ENCODE peak calls at places on chromosomes 7 and 10, in four cellular contexts. One of them, this sample, is unnamed.
A peak's percentile ranks its signal among the peaks of the same experiment; 100 is the strongest.

GRCh38 chr10:28291881-28292297 is 11.0 kb downstream of the MPP7 start:
- DNase-seq in WTC11: no peak
- DNase-seq in K562: no peak
- DNase-seq in HepG2: no peak
- DNase-seq in this sample: no peak

GRCh38 chr10:86868353-86868752 is 89.1 kb downstream of the MMRN2 start:
- DNase-seq in HepG2: no peak
- DNase-seq in WTC11: peak; percentile 85
- DNase-seq in K562: no peak
- DNase-seq in this sample: no peak

GRCh38 chr7:94834359-94834758 is 73.0 kb upstream of the PPP1R9A start:
- DNase-seq in WTC11: no peak
- DNase-seq in K562: no peak
- DNase-seq in HepG2: no peak
- DNase-seq in this sample: no peak

GRCh38 chr10:68721673-68721963 is 579 bp downstream of the CCAR1 start:
- DNase-seq in K562: peak; percentile 60
- DNase-seq in WTC11: no peak
- DNase-seq in HepG2: no peak
- DNase-seq in this sample: no peak

GRCh38 chr7:108452707-108453106 is 3.5 kb downstream of the NRCAM start:
- DNase-seq in HepG2: peak; percentile 13
- DNase-seq in K562: peak; percentile 60
- DNase-seq in WTC11: no peak
- DNase-seq in this sample: no peak

GRCh38 chr10:128189176-128189575 is 63.0 kb upstream of the MKI67 start:
- DNase-seq in K562: no peak
- DNase-seq in HepG2: no peak
- DNase-seq in WTC11: no peak
- DNase-seq in this sample: no peak

GRCh38 chr10:74460812-74461211 is 309.8 kb downstream of the ADK start:
- DNase-seq in HepG2: no peak
- DNase-seq in K562: no peak
- DNase-seq in WTC11: no peak
- DNase-seq in this sample: no peak

GRCh38 chr10:63977329-63977923 is 456.2 kb downstream of the REEP3 start:
- DNase-seq in HepG2: peak; percentile 43
- DNase-seq in WTC11: peak; percentile 60
- DNase-seq in K562: peak; percentile 54
- DNase-seq in this sample: no peak

GRCh38 chr7:3282457-3282856 is 18.6 kb upstream of the SDK1 start:
- DNase-seq in WTC11: no peak
- DNase-seq in K562: no peak
- DNase-seq in HepG2: no peak
- DNase-seq in this sample: no peak

GRCh38 chr7:150356265-150356897 is 12.2 kb upstream of the REPIN1 start:
- DNase-seq in K562: peak; percentile 72
- DNase-seq in WTC11: no peak
- DNase-seq in HepG2: peak; percentile 49
- DNase-seq in this sample: no peak

GRCh38 chr10:88091490-88092061 is 228.2 kb downstream of the PTEN start:
- DNase-seq in HepG2: no peak
- DNase-seq in K562: no peak
- DNase-seq in WTC11: no peak
- DNase-seq in this sample: peak; percentile 98

GRCh38 chr10:120581496-120581895 is 124.5 kb downstream of the PLPP4 start:
- DNase-seq in WTC11: peak; percentile 38
- DNase-seq in K562: peak; percentile 6
- DNase-seq in HepG2: no peak
- DNase-seq in this sample: no peak

GRCh38 chr7:22863156-22863899 is 40.7 kb upstream of the TOMM7 start:
- DNase-seq in WTC11: no peak
- DNase-seq in K562: no peak
- DNase-seq in HepG2: no peak
- DNase-seq in this sample: no peak

GRCh38 chr10:133455196-133455595 is 1.5 kb downstream of the SCART1 start:
- DNase-seq in K562: no peak
- DNase-seq in HepG2: no peak
- DNase-seq in WTC11: no peak
- DNase-seq in this sample: no peak

GRCh38 chr7:135441791-135442190 is 68.1 kb downstream of the CNOT4 start:
- DNase-seq in WTC11: no peak
- DNase-seq in HepG2: no peak
- DNase-seq in K562: no peak
- DNase-seq in this sample: no peak

GRCh38 chr7:136956232-136956631 is 87.8 kb downstream of the CHRM2 start:
- DNase-seq in HepG2: no peak
- DNase-seq in K562: no peak
- DNase-seq in WTC11: no peak
- DNase-seq in this sample: no peak

GRCh38 chr7:11807000-11807399 is 25.0 kb downstream of the THSD7A start:
- DNase-seq in WTC11: no peak
- DNase-seq in K562: no peak
- DNase-seq in HepG2: no peak
- DNase-seq in this sample: no peak

GRCh38 chr10:133324198-133324792 is 12.4 kb downstream of the CALY start:
- DNase-seq in K562: peak; percentile 75
- DNase-seq in WTC11: peak; percentile 80
- DNase-seq in HepG2: peak; percentile 62
- DNase-seq in this sample: no peak

GRCh38 chr10:22053048-22053447 is 49.5 kb upstream of the DNAJC1 start:
- DNase-seq in K562: peak; percentile 18
- DNase-seq in HepG2: peak; percentile 49
- DNase-seq in WTC11: no peak
- DNase-seq in this sample: no peak

GRCh38 chr10:5507649-5508131 is 8.3 kb upstream of the CALML5 start:
- DNase-seq in HepG2: no peak
- DNase-seq in WTC11: no peak
- DNase-seq in K562: no peak
- DNase-seq in this sample: no peak

GRCh38 chr10:51696251-51696650 is 3.1 kb downstream of the CSTF2T start:
- DNase-seq in K562: no peak
- DNase-seq in HepG2: no peak
- DNase-seq in WTC11: no peak
- DNase-seq in this sample: no peak
- TF ChIP-seq CBFB in K562: no peak
- TF ChIP-seq CBFB in HepG2: no peak
- TF ChIP-seq CBFB in WTC11: no peak
- TF ChIP-seq CBFB in this sample: no peak

DNA sequence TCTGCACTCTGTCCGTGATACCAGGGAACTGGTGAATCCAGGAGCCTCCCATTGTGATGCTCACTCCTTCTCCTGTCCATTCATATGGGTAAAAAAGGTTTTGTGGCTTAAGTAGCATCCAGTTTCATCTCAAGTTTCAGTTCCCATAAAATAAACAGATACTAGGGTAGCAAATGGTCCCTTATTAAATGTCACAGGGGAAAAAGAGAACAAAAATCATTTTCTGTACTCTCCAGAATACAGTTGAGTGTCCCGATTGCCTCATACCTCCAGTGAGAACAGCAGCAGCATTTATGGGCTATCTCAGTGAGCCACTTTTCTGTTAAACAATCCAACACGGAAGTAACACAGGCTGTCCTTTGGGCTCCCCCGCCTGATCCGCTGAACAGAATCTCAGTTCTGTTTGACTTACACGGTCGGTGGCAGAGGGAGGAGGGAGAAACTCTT is 179.6 kb downstream of the CELF2 start:
- DNase-seq in HepG2: no peak
- DNase-seq in K562: peak; percentile 18
- DNase-seq in WTC11: no peak
- DNase-seq in this sample: peak; percentile 79
- TF ChIP-seq CBFB in HepG2: no peak
- TF ChIP-seq CBFB in K562: no peak
- TF ChIP-seq CBFB in WTC11: no peak
- TF ChIP-seq CBFB in this sample: peak; percentile 83

DNA sequence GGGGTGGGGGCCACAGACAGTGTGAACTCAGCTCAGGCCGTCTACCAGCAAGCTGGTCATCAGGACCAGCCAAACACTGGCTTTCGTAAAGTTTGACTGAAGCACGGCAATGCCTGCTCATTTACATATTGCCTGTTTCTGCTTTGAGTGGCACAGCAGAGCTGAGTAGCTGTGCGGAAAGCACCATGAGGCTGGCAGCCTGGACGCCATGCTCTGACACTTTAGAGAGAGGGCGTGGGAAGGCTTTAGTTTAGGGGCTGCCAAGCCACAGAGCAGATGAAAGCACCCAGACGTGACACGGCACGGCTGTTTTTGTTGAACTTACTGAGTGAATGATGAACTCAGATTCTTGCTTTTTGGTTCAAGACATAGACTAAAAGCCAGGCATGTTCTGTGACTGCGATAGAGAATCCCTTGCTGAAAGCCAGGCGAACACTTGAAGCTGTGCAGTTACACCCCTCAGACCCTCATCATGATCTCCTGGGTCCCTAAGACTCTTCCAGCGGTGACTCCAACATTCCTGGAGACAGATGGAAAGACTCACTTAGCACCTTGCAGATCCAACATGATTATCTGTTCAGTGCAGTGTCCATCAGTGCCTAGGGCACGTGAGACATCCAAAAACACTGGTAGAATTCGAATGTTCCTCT is 182.1 kb downstream of the ZMYND11 start:
- DNase-seq in K562: no peak
- DNase-seq in HepG2: no peak
- DNase-seq in WTC11: no peak
- DNase-seq in this sample: peak; percentile 82
- TF ChIP-seq CBFB in K562: no peak
- TF ChIP-seq CBFB in HepG2: no peak
- TF ChIP-seq CBFB in WTC11: no peak
- TF ChIP-seq CBFB in this sample: no peak

GRCh38 chr10:104429834-104430233 is 76.2 kb downstream of the CFAP58 start:
- DNase-seq in K562: no peak
- DNase-seq in HepG2: no peak
- DNase-seq in WTC11: peak; percentile 31
- DNase-seq in this sample: no peak

GRCh38 chr10:104427983-104428382 is 74.3 kb downstream of the CFAP58 start:
- DNase-seq in K562: no peak
- DNase-seq in HepG2: no peak
- DNase-seq in WTC11: no peak
- DNase-seq in this sample: no peak

DNA sequence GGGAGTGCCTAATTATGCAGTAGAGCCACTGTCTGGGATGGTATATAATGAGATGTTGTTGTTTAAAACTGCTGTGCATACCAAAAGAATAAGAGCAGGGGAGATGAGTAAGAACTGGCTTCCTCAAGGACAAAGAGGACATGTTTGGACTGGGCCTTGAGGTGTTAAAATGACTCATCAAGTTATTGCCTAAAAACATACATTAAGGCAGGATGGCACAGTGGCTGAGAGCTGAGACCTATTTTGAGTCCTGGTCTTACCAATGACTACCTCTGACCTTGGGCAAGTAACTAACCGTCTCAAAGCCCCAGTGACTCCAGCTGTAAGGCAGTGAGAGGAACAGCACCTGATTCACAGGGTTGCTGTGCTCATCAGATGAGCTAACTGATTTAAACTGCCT is 71.1 kb downstream of the CFAP58 start:
- DNase-seq in K562: no peak
- DNase-seq in WTC11: no peak
- DNase-seq in HepG2: no peak
- DNase-seq in this sample: peak; percentile 72
- TF ChIP-seq CBFB in K562: no peak
- TF ChIP-seq CBFB in WTC11: no peak
- TF ChIP-seq CBFB in HepG2: no peak
- TF ChIP-seq CBFB in this sample: no peak

GRCh38 chr7:98394377-98394836 is 6.5 kb downstream of the BAIAP2L1 start:
- DNase-seq in WTC11: no peak
- DNase-seq in HepG2: no peak
- DNase-seq in K562: no peak
- DNase-seq in this sample: no peak
- TF ChIP-seq CBFB in WTC11: no peak
- TF ChIP-seq CBFB in HepG2: no peak
- TF ChIP-seq CBFB in K562: no peak
- TF ChIP-seq CBFB in this sample: no peak

GRCh38 chr10:33655165-33655815 is 320.8 kb upstream of the NRP1 start:
- DNase-seq in WTC11: no peak
- DNase-seq in K562: no peak
- DNase-seq in HepG2: no peak
- DNase-seq in this sample: no peak

GRCh38 chr10:33660329-33660728 is 325.9 kb upstream of the NRP1 start:
- DNase-seq in HepG2: no peak
- DNase-seq in K562: no peak
- DNase-seq in WTC11: peak; percentile 22
- DNase-seq in this sample: no peak

GRCh38 chr10:33657913-33658312 is 323.4 kb upstream of the NRP1 start:
- DNase-seq in WTC11: no peak
- DNase-seq in HepG2: no peak
- DNase-seq in K562: no peak
- DNase-seq in this sample: no peak

GRCh38 chr10:33655921-33656320 is 321.5 kb upstream of the NRP1 start:
- DNase-seq in WTC11: no peak
- DNase-seq in HepG2: no peak
- DNase-seq in K562: no peak
- DNase-seq in this sample: no peak

GRCh38 chr10:33657154-33657900 is 322.9 kb upstream of the NRP1 start:
- DNase-seq in K562: no peak
- DNase-seq in WTC11: no peak
- DNase-seq in HepG2: peak; percentile 71
- DNase-seq in this sample: no peak
- TF ChIP-seq CBFB in K562: no peak
- TF ChIP-seq CBFB in WTC11: no peak
- TF ChIP-seq CBFB in HepG2: no peak
- TF ChIP-seq CBFB in this sample: no peak

GRCh38 chr10:2120781-2121180 is 383.5 kb upstream of the ADARB2 start:
- DNase-seq in HepG2: no peak
- DNase-seq in K562: no peak
- DNase-seq in WTC11: no peak
- DNase-seq in this sample: no peak
- TF ChIP-seq CBFB in HepG2: no peak
- TF ChIP-seq CBFB in K562: no peak
- TF ChIP-seq CBFB in WTC11: no peak
- TF ChIP-seq CBFB in this sample: no peak

GRCh38 chr7:112481833-112482669 is 1.3 kb downstream of the LSMEM1 start:
- DNase-seq in K562: peak; percentile 50
- DNase-seq in WTC11: no peak
- DNase-seq in HepG2: no peak
- DNase-seq in this sample: no peak
- TF ChIP-seq CBFB in K562: no peak
- TF ChIP-seq CBFB in WTC11: no peak
- TF ChIP-seq CBFB in HepG2: no peak
- TF ChIP-seq CBFB in this sample: no peak

DNA sequence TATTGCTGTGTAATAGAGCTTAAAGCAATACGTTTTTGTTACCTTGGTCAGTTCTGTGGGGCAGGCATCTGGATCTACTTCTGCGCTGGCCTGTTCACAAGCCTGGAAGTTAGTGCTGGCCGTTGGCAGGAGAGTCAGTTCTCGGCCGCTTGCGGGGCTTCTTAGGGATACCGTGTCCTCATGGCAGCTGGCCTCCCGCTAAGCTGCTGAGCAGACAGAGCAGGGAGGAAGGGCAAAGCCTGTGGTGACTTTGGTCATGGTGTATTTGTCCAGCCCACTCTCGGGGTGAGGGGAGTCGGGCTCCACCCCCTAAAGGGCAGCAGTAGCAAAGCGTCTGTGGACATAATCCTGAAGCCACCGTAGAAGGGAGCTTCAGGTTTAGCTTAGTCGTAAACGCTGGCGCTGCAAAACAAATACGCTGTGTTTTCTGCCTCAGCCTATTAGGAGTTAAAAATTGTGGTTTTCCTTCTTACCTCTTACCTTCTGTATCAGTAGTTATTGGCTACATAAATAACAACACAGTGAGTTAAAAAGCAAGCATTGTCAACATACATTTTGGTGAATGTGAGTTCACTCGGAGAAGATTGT is 12.2 kb downstream of the UBE3C start:
- DNase-seq in WTC11: peak; percentile 40
- DNase-seq in HepG2: peak; percentile 86
- DNase-seq in K562: peak; percentile 52
- DNase-seq in this sample: no peak
- TF ChIP-seq CBFB in WTC11: no peak
- TF ChIP-seq CBFB in HepG2: no peak
- TF ChIP-seq CBFB in K562: no peak
- TF ChIP-seq CBFB in this sample: no peak

This sample was measured in GM12878.